ENCODE peak calls at places on chromosomes 7 and 10, in seven cellular contexts. One of them, this sample, is unnamed.

GRCh38 chr10:68154211-68154497 is 44.9 kb downstream of the MYPN start:
- DNase-seq in astrocyte: peak; percentile 71
- DNase-seq in thoracic aorta: no peak
- DNase-seq in ascending aorta: no peak
- DNase-seq in PC-9: no peak
- DNase-seq in left ventricle myocardium inferior: peak; percentile 39
- DNase-seq in cardiac muscle cell: peak; percentile 31
- DNase-seq in this sample: no peak

GRCh38 chr7:47576909-47577255 is 5.0 kb downstream of the TNS3 start:
- DNase-seq in astrocyte: no peak
- DNase-seq in thoracic aorta: no peak
- DNase-seq in ascending aorta: no peak
- DNase-seq in PC-9: peak; percentile 80
- DNase-seq in left ventricle myocardium inferior: no peak
- DNase-seq in cardiac muscle cell: no peak
- DNase-seq in this sample: no peak

GRCh38 chr10:6363516-6363915 is 160.8 kb downstream of the PFKFB3 start:
- DNase-seq in astrocyte: no peak
- DNase-seq in thoracic aorta: no peak
- DNase-seq in ascending aorta: no peak
- DNase-seq in PC-9: no peak
- DNase-seq in left ventricle myocardium inferior: no peak
- DNase-seq in cardiac muscle cell: no peak
- DNase-seq in this sample: no peak

GRCh38 chr7:134676743-134677142 is 30.1 kb downstream of the BPGM start:
- DNase-seq in astrocyte: no peak
- DNase-seq in thoracic aorta: no peak
- DNase-seq in ascending aorta: no peak
- DNase-seq in PC-9: no peak
- DNase-seq in left ventricle myocardium inferior: no peak
- DNase-seq in cardiac muscle cell: no peak
- DNase-seq in this sample: no peak

GRCh38 chr10:78915331-78915626 is 153.5 kb upstream of the ZMIZ1 start:
- DNase-seq in astrocyte: no peak
- DNase-seq in thoracic aorta: no peak
- DNase-seq in ascending aorta: no peak
- DNase-seq in PC-9: no peak
- DNase-seq in left ventricle myocardium inferior: no peak
- DNase-seq in cardiac muscle cell: no peak
- DNase-seq in this sample: no peak

GRCh38 chr10:6292741-6293151 is 90.0 kb downstream of the PFKFB3 start:
- DNase-seq in astrocyte: peak; percentile 44
- DNase-seq in thoracic aorta: no peak
- DNase-seq in ascending aorta: no peak
- DNase-seq in PC-9: peak; percentile 62
- DNase-seq in left ventricle myocardium inferior: no peak
- DNase-seq in cardiac muscle cell: no peak
- DNase-seq in this sample: no peak

GRCh38 chr10:103829838-103830465 is 25.4 kb downstream of the SH3PXD2A start:
- DNase-seq in astrocyte: no peak
- DNase-seq in thoracic aorta: no peak
- DNase-seq in ascending aorta: no peak
- DNase-seq in PC-9: no peak
- DNase-seq in left ventricle myocardium inferior: no peak
- DNase-seq in cardiac muscle cell: no peak
- DNase-seq in this sample: no peak

GRCh38 chr7:24968165-24968564 is 11.8 kb downstream of the OSBPL3 start:
- DNase-seq in astrocyte: no peak
- DNase-seq in thoracic aorta: no peak
- DNase-seq in ascending aorta: no peak
- DNase-seq in PC-9: no peak
- DNase-seq in left ventricle myocardium inferior: no peak
- DNase-seq in cardiac muscle cell: no peak
- DNase-seq in this sample: no peak

GRCh38 chr10:8919291-8919690 is 864.8 kb downstream of the GATA3 start:
- DNase-seq in astrocyte: peak; percentile 52
- DNase-seq in thoracic aorta: no peak
- DNase-seq in ascending aorta: no peak
- DNase-seq in PC-9: no peak
- DNase-seq in left ventricle myocardium inferior: no peak
- DNase-seq in cardiac muscle cell: no peak
- DNase-seq in this sample: no peak

GRCh38 chr7:80603940-80604339 is 34.5 kb upstream of the CD36 start:
- DNase-seq in astrocyte: no peak
- DNase-seq in thoracic aorta: no peak
- DNase-seq in ascending aorta: no peak
- DNase-seq in PC-9: no peak
- DNase-seq in left ventricle myocardium inferior: no peak
- DNase-seq in cardiac muscle cell: no peak
- DNase-seq in this sample: no peak

GRCh38 chr10:69045441-69046300 is 42.2 kb upstream of the SRGN start:
- DNase-seq in astrocyte: peak; percentile 50
- DNase-seq in thoracic aorta: no peak
- DNase-seq in ascending aorta: no peak
- DNase-seq in PC-9: peak; percentile 80
- DNase-seq in left ventricle myocardium inferior: no peak
- DNase-seq in cardiac muscle cell: no peak
- DNase-seq in this sample: no peak

GRCh38 chr10:120584786-120585185 is 127.8 kb downstream of the PLPP4 start:
- DNase-seq in astrocyte: no peak
- DNase-seq in thoracic aorta: no peak
- DNase-seq in ascending aorta: no peak
- DNase-seq in PC-9: no peak
- DNase-seq in left ventricle myocardium inferior: no peak
- DNase-seq in cardiac muscle cell: no peak
- DNase-seq in this sample: no peak

GRCh38 chr10:118238573-118239240 is 103.4 kb downstream of the FAM204A start:
- DNase-seq in astrocyte: no peak
- DNase-seq in thoracic aorta: no peak
- DNase-seq in ascending aorta: no peak
- DNase-seq in PC-9: peak; percentile 35
- DNase-seq in left ventricle myocardium inferior: no peak
- DNase-seq in cardiac muscle cell: no peak
- DNase-seq in this sample: no peak

GRCh38 chr10:60963441-60964256 is 19.7 kb upstream of the RHOBTB1 start:
- DNase-seq in astrocyte: peak; percentile 86
- DNase-seq in thoracic aorta: no peak
- DNase-seq in ascending aorta: no peak
- DNase-seq in PC-9: peak; percentile 63
- DNase-seq in left ventricle myocardium inferior: no peak
- DNase-seq in cardiac muscle cell: no peak
- DNase-seq in this sample: no peak

GRCh38 chr10:102767428-102768160 is 23.8 kb downstream of the WBP1L start:
- DNase-seq in astrocyte: no peak
- DNase-seq in thoracic aorta: no peak
- DNase-seq in ascending aorta: no peak
- DNase-seq in PC-9: no peak
- DNase-seq in left ventricle myocardium inferior: no peak
- DNase-seq in cardiac muscle cell: no peak
- DNase-seq in this sample: no peak

GRCh38 chr10:116590590-116591444 is at the start of gene PNLIPRP1:
- DNase-seq in astrocyte: no peak
- DNase-seq in thoracic aorta: no peak
- DNase-seq in ascending aorta: no peak
- DNase-seq in PC-9: no peak
- DNase-seq in left ventricle myocardium inferior: no peak
- DNase-seq in cardiac muscle cell: no peak
- DNase-seq in this sample: no peak

GRCh38 chr10:126609566-126609965 is 60.9 kb downstream of the C10orf90 start:
- DNase-seq in astrocyte: no peak
- DNase-seq in thoracic aorta: no peak
- DNase-seq in ascending aorta: no peak
- DNase-seq in PC-9: no peak
- DNase-seq in left ventricle myocardium inferior: no peak
- DNase-seq in cardiac muscle cell: no peak
- DNase-seq in this sample: no peak

GRCh38 chr10:122655524-122656307 is 43.9 kb downstream of the C10orf120 start:
- DNase-seq in astrocyte: no peak
- DNase-seq in thoracic aorta: no peak
- DNase-seq in ascending aorta: no peak
- DNase-seq in PC-9: no peak
- DNase-seq in left ventricle myocardium inferior: no peak
- DNase-seq in cardiac muscle cell: no peak
- DNase-seq in this sample: no peak

GRCh38 chr7:5549096-5549896 is 125.7 kb upstream of the TNRC18 start:
- DNase-seq in astrocyte: peak; percentile 62
- DNase-seq in thoracic aorta: no peak
- DNase-seq in ascending aorta: no peak
- DNase-seq in PC-9: peak; percentile 98
- DNase-seq in left ventricle myocardium inferior: peak; percentile 34
- DNase-seq in cardiac muscle cell: no peak
- DNase-seq in this sample: no peak

DNA sequence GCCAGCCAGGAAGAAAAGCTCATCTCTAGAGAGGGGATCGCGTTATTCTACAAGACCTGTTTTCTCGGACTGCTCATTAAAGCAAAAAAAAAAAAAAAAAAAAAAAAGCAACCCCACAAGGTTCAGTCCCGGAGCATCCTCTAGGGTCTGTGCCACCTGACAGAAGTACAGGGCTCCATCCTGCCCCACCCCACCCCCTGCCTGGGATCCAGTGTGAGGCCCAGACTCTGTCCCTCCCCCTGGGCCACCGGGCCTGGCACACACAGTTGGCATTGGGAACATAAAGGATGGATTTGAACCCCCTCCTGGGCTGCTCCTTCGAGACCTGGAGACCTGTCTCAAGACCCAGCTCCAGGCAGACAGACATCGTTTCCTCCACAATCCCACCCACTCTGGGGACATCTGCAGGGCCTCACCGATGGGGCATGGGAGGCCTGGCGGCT is 685 bp downstream of the ORAI2 start:
- DNase-seq in astrocyte: no peak
- DNase-seq in thoracic aorta: no peak
- DNase-seq in ascending aorta: no peak
- DNase-seq in PC-9: no peak
- DNase-seq in left ventricle myocardium inferior: no peak
- DNase-seq in cardiac muscle cell: no peak
- DNase-seq in this sample: no peak
- H3K4me3 ChIP-seq in astrocyte: peak overlapping the region; percentile 75
- H3K4me3 ChIP-seq in thoracic aorta: peak overlapping the region; percentile 92
- H3K4me3 ChIP-seq in ascending aorta: peak overlapping the region; percentile 74
- H3K4me3 ChIP-seq in PC-9: peak overlapping the region; percentile 84
- H3K4me3 ChIP-seq in left ventricle myocardium inferior: peak overlapping the region; percentile 89
- H3K4me3 ChIP-seq in cardiac muscle cell: peak overlapping the region; percentile 87
- H3K4me3 ChIP-seq in this sample: peak overlapping the region; percentile 63

DNA sequence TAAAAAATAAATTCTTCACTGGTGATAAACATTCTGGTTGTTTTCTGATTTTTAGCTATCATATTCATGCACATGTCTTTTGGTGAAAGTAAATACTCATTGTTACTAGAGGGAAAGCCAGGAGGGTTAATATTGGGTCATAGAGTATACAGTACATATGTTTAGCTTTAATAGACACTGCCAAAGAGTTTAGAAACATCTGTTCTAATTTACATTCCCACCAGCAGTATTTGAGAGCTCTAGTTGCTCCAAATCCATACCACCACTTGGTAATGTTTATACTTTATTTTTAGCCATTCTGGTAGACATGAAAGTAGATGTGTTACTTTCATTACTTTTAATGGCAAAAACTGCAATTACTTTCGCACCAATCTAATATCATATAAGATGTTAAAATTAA is 108.8 kb downstream of the MKX start:
- DNase-seq in astrocyte: no peak
- DNase-seq in thoracic aorta: no peak
- DNase-seq in ascending aorta: no peak
- DNase-seq in PC-9: no peak
- DNase-seq in left ventricle myocardium inferior: no peak
- DNase-seq in cardiac muscle cell: no peak
- DNase-seq in this sample: no peak
- TF ChIP-seq CTCF in astrocyte: no peak
- TF ChIP-seq CTCF in thoracic aorta: no peak
- TF ChIP-seq CTCF in ascending aorta: no peak
- TF ChIP-seq CTCF in PC-9: no peak
- TF ChIP-seq CTCF in left ventricle myocardium inferior: no peak
- TF ChIP-seq CTCF in cardiac muscle cell: no peak
- TF ChIP-seq CTCF in this sample: no peak

GRCh38 chr7:155289949-155290501 is 7.7 kb upstream of the INSIG1 start:
- DNase-seq in astrocyte: no peak
- DNase-seq in thoracic aorta: no peak
- DNase-seq in ascending aorta: no peak
- DNase-seq in PC-9: no peak
- DNase-seq in left ventricle myocardium inferior: no peak
- DNase-seq in cardiac muscle cell: no peak
- DNase-seq in this sample: no peak

GRCh38 chr7:155291729-155292128 is 5.9 kb upstream of the INSIG1 start:
- DNase-seq in astrocyte: no peak
- DNase-seq in thoracic aorta: no peak
- DNase-seq in ascending aorta: no peak
- DNase-seq in PC-9: no peak
- DNase-seq in left ventricle myocardium inferior: no peak
- DNase-seq in cardiac muscle cell: no peak
- DNase-seq in this sample: no peak

GRCh38 chr7:155291045-155291530 is 6.6 kb upstream of the INSIG1 start:
- DNase-seq in astrocyte: peak; percentile 40
- DNase-seq in thoracic aorta: no peak
- DNase-seq in ascending aorta: no peak
- DNase-seq in PC-9: peak; percentile 88
- DNase-seq in left ventricle myocardium inferior: no peak
- DNase-seq in cardiac muscle cell: no peak
- DNase-seq in this sample: no peak

GRCh38 chr7:155293721-155294642 is 3.7 kb upstream of the INSIG1 start:
- DNase-seq in astrocyte: no peak
- DNase-seq in thoracic aorta: no peak
- DNase-seq in ascending aorta: no peak
- DNase-seq in PC-9: no peak
- DNase-seq in left ventricle myocardium inferior: no peak
- DNase-seq in cardiac muscle cell: no peak
- DNase-seq in this sample: no peak

GRCh38 chr7:155292680-155293226 is 4.9 kb upstream of the INSIG1 start:
- DNase-seq in astrocyte: no peak
- DNase-seq in thoracic aorta: no peak
- DNase-seq in ascending aorta: no peak
- DNase-seq in PC-9: no peak
- DNase-seq in left ventricle myocardium inferior: no peak
- DNase-seq in cardiac muscle cell: no peak
- DNase-seq in this sample: no peak
- H3K4me1 ChIP-seq in astrocyte: peaks cover 21% of the 10 kb centered on the region
- H3K4me1 ChIP-seq in thoracic aorta: no peaks in the 10 kb centered on the region
- H3K4me1 ChIP-seq in ascending aorta: peaks cover 3% of the 10 kb centered on the region
- H3K4me1 ChIP-seq in PC-9: peaks cover 30% of the 10 kb centered on the region
- H3K4me1 ChIP-seq in left ventricle myocardium inferior: peaks cover 10% of the 10 kb centered on the region
- H3K4me1 ChIP-seq in cardiac muscle cell: peaks cover 5% of the 10 kb centered on the region
- H3K4me1 ChIP-seq in this sample: peaks cover 8% of the 10 kb centered on the region

DNA sequence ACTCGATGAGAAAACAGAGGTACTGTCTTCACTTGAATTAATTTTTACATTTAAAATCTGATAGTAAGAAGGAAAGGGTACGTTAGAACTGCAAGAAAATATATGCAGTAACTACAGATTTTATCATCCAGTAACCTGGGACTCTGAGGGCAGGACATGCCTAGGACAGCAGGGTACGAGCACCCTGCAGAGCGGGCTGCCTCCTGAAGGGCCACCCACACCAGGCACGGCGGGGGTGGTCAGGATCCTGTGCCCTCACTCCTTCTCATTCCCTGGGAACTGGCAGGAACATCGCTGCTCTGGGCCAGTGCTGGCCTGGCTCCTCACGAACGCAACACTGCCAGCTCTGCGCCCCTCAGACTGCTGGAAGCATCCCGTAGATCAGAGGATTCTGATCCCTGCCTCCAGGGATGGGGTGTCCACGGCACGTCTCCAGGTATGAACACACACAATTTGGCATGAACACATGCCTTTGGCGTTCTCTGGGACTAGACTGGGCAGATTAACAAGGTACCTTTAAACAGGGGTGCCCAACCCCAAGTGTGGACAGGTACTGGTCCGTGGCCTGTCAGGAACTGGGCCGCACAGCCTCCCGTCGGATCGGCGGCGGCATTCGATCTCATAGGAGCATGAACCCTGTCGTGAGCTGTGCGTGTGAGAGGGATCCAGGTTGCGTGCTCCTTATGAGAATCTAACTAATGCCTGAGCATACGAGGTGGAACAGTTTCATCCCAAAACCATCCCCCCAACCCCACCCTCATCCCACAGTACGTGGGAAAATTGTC is 99.3 kb upstream of the FAM20C start:
- DNase-seq in astrocyte: no peak
- DNase-seq in thoracic aorta: no peak
- DNase-seq in ascending aorta: no peak
- DNase-seq in PC-9: no peak
- DNase-seq in left ventricle myocardium inferior: no peak
- DNase-seq in cardiac muscle cell: no peak
- DNase-seq in this sample: no peak
- H3K4me3 ChIP-seq in astrocyte: no peak overlapping the region
- H3K4me3 ChIP-seq in thoracic aorta: no peak overlapping the region
- H3K4me3 ChIP-seq in ascending aorta: no peak overlapping the region
- H3K4me3 ChIP-seq in PC-9: no peak overlapping the region
- H3K4me3 ChIP-seq in left ventricle myocardium inferior: no peak overlapping the region
- H3K4me3 ChIP-seq in cardiac muscle cell: no peak overlapping the region
- H3K4me3 ChIP-seq in this sample: no peak overlapping the region

This sample was measured in tibial artery.